ENCODE peak calls at places on chromosomes 11 and 22, in nine cellular contexts. E is SJSA1; P is activated CD4-positive, alpha-beta memory T cell treated with anti-CD3 and anti-CD28 coated beads for 36 hours; Q is NCI-H82; B is NCI-H345; T is NAMALWA; C is NCI-H2107; Y is activated gamma-delta T cell treated with anti-CD3 and anti-CD28 coated beads, Interleukin-2, amount 50 U/mL, for 16 hours; O is germinal center. D is an unnamed sample.

GRCh38 chr11:94469416-94469815 is 24.2 kb downstream of the MRE11 start:
- DNase-seq in E (no peak), P (no peak), Q (no peak), B (no peak), T (no peak), C (no peak), Y (no peak), O (no peak), D (no peak)

GRCh38 chr11:40306938-40307548 is 1152.4 kb downstream of the LRRC4C start:
- DNase-seq in E (peak), P (no peak), Q (peak), B (peak), T (peak), C (no peak), Y (no peak), O (peak), D (no peak)

GRCh38 chr11:31509017-31509411 is 408 bp downstream of the IMMP1L start:
- DNase-seq in E (no peak), P (no peak), Q (peak), B (peak), T (no peak), C (no peak), Y (no peak), O (no peak), D (no peak)

GRCh38 chr22:36252754-36253522 is at the start of gene APOL1:
- DNase-seq in E (peak), P (peak), Q (no peak), B (no peak), T (peak), C (no peak), Y (no peak), O (peak), D (peak)

GRCh38 chr11:134453441-134453840 is 41.4 kb upstream of the B3GAT1 start:
- DNase-seq in E (no peak), P (no peak), Q (no peak), B (no peak), T (no peak), C (no peak), Y (no peak), O (no peak), D (no peak)

GRCh38 chr22:30704978-30705377 is 10.3 kb downstream of the OSBP2 start:
- DNase-seq in E (no peak), P (no peak), Q (no peak), B (no peak), T (no peak), C (no peak), Y (no peak), O (no peak), D (no peak)

GRCh38 chr22:45903355-45904149 is 73.4 kb downstream of the WNT7B start:
- DNase-seq in E (peak), P (no peak), Q (no peak), B (no peak), T (no peak), C (no peak), Y (no peak), O (no peak), D (no peak)

GRCh38 chr11:34150494-34151151 is 45.2 kb downstream of the NAT10 start:
- DNase-seq in E (no peak), P (no peak), Q (no peak), B (no peak), T (no peak), C (no peak), Y (no peak), O (no peak), D (no peak)

GRCh38 chr22:39928556-39929401 is 27.9 kb downstream of the GRAP2 start:
- DNase-seq in E (no peak), P (no peak), Q (no peak), B (no peak), T (no peak), C (no peak), Y (no peak), O (no peak), D (no peak)

GRCh38 chr11:44637477-44637876 is 72.0 kb downstream of the CD82 start:
- DNase-seq in E (no peak), P (no peak), Q (no peak), B (no peak), T (no peak), C (no peak), Y (no peak), O (no peak), D (no peak)

GRCh38 chr11:61791737-61792309 is 576 bp downstream of the TMEM258 start:
- DNase-seq in E (peak), P (peak), Q (peak), B (peak), T (peak), C (no peak), Y (no peak), O (no peak), D (peak)

GRCh38 chr11:57073121-57073520 is 84.4 kb downstream of the OR5AK2 start:
- DNase-seq in E (no peak), P (no peak), Q (no peak), B (no peak), T (no peak), C (no peak), Y (no peak), O (no peak), D (no peak)

GRCh38 chr11:119206512-119207299 is 567 bp downstream of the CBL start:
- DNase-seq in E (peak), P (peak), Q (peak), B (peak), T (peak), C (no peak), Y (peak), O (peak), D (peak)

GRCh38 chr11:18699848-18700261 is 1.3 kb downstream of the TMEM86A start:
- DNase-seq in E (no peak), P (no peak), Q (peak), B (no peak), T (no peak), C (no peak), Y (no peak), O (no peak), D (no peak)

GRCh38 chr11:18313985-18314763 is 7.8 kb downstream of the HPS5 start:
- DNase-seq in E (peak), P (no peak), Q (peak), B (no peak), T (no peak), C (no peak), Y (no peak), O (no peak), D (no peak)

GRCh38 chr11:11105361-11105760 is 247.5 kb upstream of the ZBED5 start:
- DNase-seq in E (no peak), P (no peak), Q (no peak), B (no peak), T (no peak), C (no peak), Y (no peak), O (no peak), D (no peak)

GRCh38 chr11:62602141-62603071 is 741 bp upstream of the MTA2 start:
- DNase-seq in E (no peak), P (peak), Q (peak), B (peak), T (no peak), C (no peak), Y (no peak), O (peak), D (peak)

GRCh38 chr11:75035911-75036536 is 47.3 kb downstream of the NEU3 start:
- DNase-seq in E (no peak), P (no peak), Q (no peak), B (peak), T (no peak), C (peak), Y (no peak), O (no peak), D (no peak)

GRCh38 chr11:119320593-119321524 is 3.9 kb upstream of the MCAM start:
- DNase-seq in E (peak), P (peak), Q (peak), B (no peak), T (peak), C (no peak), Y (no peak), O (peak), D (peak)

GRCh38 chr11:61369372-61370348 is 7.5 kb downstream of the TMEM138 start:
- DNase-seq in E (peak), P (no peak), Q (no peak), B (no peak), T (no peak), C (no peak), Y (no peak), O (no peak), D (peak)

D was measured in right lobe of liver.